ENCODE peak calls at places on chromosomes 3 and 15, in seven cellular contexts. Y is NCI-H524; Q is NAMALWA; I is H4; G is stimulated activated CD8-positive, alpha-beta memory T cell treated with anti-CD3 and anti-CD28 coated beads, Interleukin-2, amount 100 ng/mL, for 48 hours; K is NCI-H774; U is GM12892. F is an unnamed sample.
A peak's percentile ranks its signal among the peaks of the same experiment; 100 is the strongest.

GRCh38 chr3:177350051-177350565 is 152.8 kb upstream of the TBL1XR1 start:
- DNase-seq in Y (no peak), Q (no peak), I (no peak), G (no peak), K (no peak), U (no peak), F (no peak)

GRCh38 chr3:61634678-61635077 is 73.3 kb downstream of the PTPRG start:
- DNase-seq in Y (no peak), Q (no peak), I (no peak), G (no peak), K (no peak), U (no peak), F (no peak)

GRCh38 chr3:33732394-33732793 is 14.3 kb upstream of the CLASP2 start:
- DNase-seq in Y (no peak), Q (peak; percentile 57), I (no peak), G (no peak), K (no peak), U (no peak), F (no peak)

GRCh38 chr15:71215126-71215894 is 100.0 kb downstream of the THSD4 start:
- DNase-seq in Y (no peak), Q (no peak), I (no peak), G (no peak), K (no peak), U (no peak), F (no peak)

GRCh38 chr3:11770477-11771381 is 76.0 kb downstream of the TAMM41 start:
- DNase-seq in Y (no peak), Q (peak; percentile 40), I (peak; percentile 75), G (peak; percentile 22), K (peak; percentile 76), U (peak; percentile 78), F (peak; percentile 72)

GRCh38 chr3:119098620-119099222 is 47.2 kb upstream of the TEX55 start:
- DNase-seq in Y (peak; percentile 66), Q (peak; percentile 67), I (peak; percentile 33), G (no peak), K (no peak), U (no peak), F (no peak)

GRCh38 chr3:123480428-123480827 is 31.5 kb upstream of the ADCY5 start:
- DNase-seq in Y (no peak), Q (peak; percentile 21), I (no peak), G (no peak), K (no peak), U (no peak), F (no peak)

GRCh38 chr3:53044371-53045106 is 1.3 kb downstream of the SFMBT1 start:
- DNase-seq in Y (peak; percentile 48), Q (peak; percentile 26), I (peak; percentile 13), G (no peak), K (no peak), U (no peak), F (no peak)

GRCh38 chr3:113600418-113601185 is 68.2 kb downstream of the SIDT1 start:
- DNase-seq in Y (no peak), Q (no peak), I (no peak), G (no peak), K (no peak), U (no peak), F (no peak)

GRCh38 chr3:113002676-113003075 is 11.9 kb downstream of the GTPBP8 start:
- DNase-seq in Y (no peak), Q (no peak), I (no peak), G (no peak), K (no peak), U (no peak), F (no peak)

GRCh38 chr15:25790003-25790660 is 73.0 kb downstream of the ATP10A start:
- DNase-seq in Y (peak; percentile 29), Q (no peak), I (no peak), G (peak; percentile 29), K (no peak), U (no peak), F (no peak)

GRCh38 chr3:87145553-87145952 is 81.6 kb upstream of the CHMP2B start:
- DNase-seq in Y (peak; percentile 4), Q (peak; percentile 46), I (peak; percentile 13), G (no peak), K (no peak), U (no peak), F (no peak)

GRCh38 chr3:4732974-4733373 is 239.8 kb downstream of the ITPR1 start:
- DNase-seq in Y (no peak), Q (no peak), I (no peak), G (no peak), K (no peak), U (no peak), F (no peak)

GRCh38 chr3:16313955-16314645 is 49.1 kb downstream of the OXNAD1 start:
- DNase-seq in Y (no peak), Q (no peak), I (no peak), G (no peak), K (no peak), U (no peak), F (no peak)

GRCh38 chr3:71998995-71999673 is 214.2 kb upstream of the PROK2 start:
- DNase-seq in Y (no peak), Q (no peak), I (no peak), G (no peak), K (no peak), U (no peak), F (no peak)

GRCh38 chr3:60250210-60250609 is 1001.0 kb downstream of the FHIT start:
- DNase-seq in Y (peak; percentile 57), Q (peak; percentile 42), I (no peak), G (no peak), K (no peak), U (no peak), F (no peak)

GRCh38 chr3:153443961-153444360 is 281.9 kb downstream of the RAP2B start:
- DNase-seq in Y (peak; percentile 25), Q (peak; percentile 54), I (no peak), G (no peak), K (no peak), U (no peak), F (no peak)

GRCh38 chr15:66369773-66370651 is 13.5 kb upstream of the TIPIN start:
- DNase-seq in Y (peak; percentile 55), Q (peak; percentile 59), I (peak; percentile 32), G (no peak), K (no peak), U (no peak), F (no peak)

GRCh38 chr3:123791898-123792297 is 92.2 kb downstream of the MYLK start:
- DNase-seq in Y (no peak), Q (no peak), I (no peak), G (no peak), K (no peak), U (no peak), F (no peak)

GRCh38 chr15:91129436-91129835 is 29.4 kb downstream of the SV2B start:
- DNase-seq in Y (no peak), Q (no peak), I (no peak), G (no peak), K (no peak), U (no peak), F (no peak)

GRCh38 chr15:84079885-84080777 is 155.4 kb upstream of the GOLGA6L4 start:
- DNase-seq in Y (peak; percentile 83), Q (peak; percentile 72), I (no peak), G (peak; percentile 32), K (peak; percentile 53), U (peak; percentile 41), F (no peak)

GRCh38 chr3:194548346-194549321 is 61.8 kb upstream of the ATP13A3 start:
- DNase-seq in Y (no peak), Q (no peak), I (peak; percentile 63), G (no peak), K (peak; percentile 27), U (no peak), F (no peak)